ENCODE peak calls at places on chromosomes 12 and 14, in four cellular contexts. W is H9, G is IMR-90, N is H1. M is an unnamed sample.
A peak's percentile ranks its signal among the peaks of the same experiment; 100 is the strongest.

GRCh38 chr14:53038629-53039028 is 87.8 kb upstream of the FERMT2 start:
- DNase-seq in G (no peak), N (no peak), W (no peak), M (no peak)

GRCh38 chr12:68180792-68181744 is 21.5 kb upstream of the IFNG start:
- DNase-seq in G (no peak), W (no peak), N (no peak), M (no peak)

GRCh38 chr12:32400866-32401265 is 1.5 kb downstream of the FGD4 start:
- DNase-seq in W (no peak), N (no peak), G (no peak), M (no peak)

GRCh38 chr14:58731465-58732330 is 93.9 kb downstream of the DACT1 start:
- DNase-seq in W (no peak), G (peak; percentile 99), N (no peak), M (no peak)

GRCh38 chr14:80585506-80585835 is 356.1 kb downstream of the CEP128 start:
- DNase-seq in G (no peak), N (no peak), W (no peak), M (no peak)

GRCh38 chr12:81758421-81759214 is 532 bp downstream of the PPFIA2 start:
- DNase-seq in G (no peak), N (peak; percentile 79), W (peak; percentile 69), M (peak; percentile 55)

GRCh38 chr14:24240110-24240918 is 2.1 kb downstream of the TINF2 start:
- DNase-seq in G (no peak), W (no peak), N (no peak), M (peak; percentile 7)

GRCh38 chr12:65999564-66000280 is 130.8 kb downstream of the LLPH start:
- DNase-seq in N (no peak), G (peak; percentile 65), W (no peak), M (no peak)

GRCh38 chr14:68705741-68706283 is 87.1 kb downstream of the ZFP36L1 start:
- DNase-seq in N (no peak), G (no peak), W (peak; percentile 40), M (no peak)

GRCh38 chr12:93824514-93825500 is 147.6 kb downstream of the CRADD start:
- DNase-seq in W (peak; percentile 64), N (no peak), G (peak; percentile 43), M (peak; percentile 94)

GRCh38 chr14:75824328-75824727 is 157.5 kb downstream of the TGFB3 start:
- DNase-seq in N (no peak), G (no peak), W (no peak), M (no peak)

GRCh38 chr12:26507613-26508012 is 312.2 kb downstream of the SSPN start:
- DNase-seq in G (no peak), N (no peak), W (no peak), M (no peak)
- H3K56ac ChIP-seq in G (no peak overlapping the region), N (no peak overlapping the region), W (no peak overlapping the region), M (no peak overlapping the region)

DNA sequence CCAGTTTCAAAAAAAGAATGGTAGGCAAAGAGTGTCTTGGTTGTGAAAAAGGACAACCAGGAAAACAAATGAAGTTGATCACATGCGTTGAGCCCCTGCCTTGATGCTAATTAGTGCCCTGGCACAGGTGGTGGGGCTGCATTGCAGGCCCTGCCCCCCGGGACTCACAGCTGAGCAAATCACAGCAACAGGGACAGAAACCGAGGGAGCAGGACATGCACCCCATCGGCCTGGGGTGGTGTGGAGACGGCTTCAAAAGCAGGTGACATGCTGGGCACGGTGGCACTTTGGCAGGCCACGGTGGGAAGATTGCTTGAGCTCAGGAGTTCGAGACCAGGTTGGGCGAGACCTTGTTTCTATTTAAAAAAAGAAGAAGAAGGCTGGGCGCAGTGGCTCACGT is 1.1 kb upstream of the PAPLN start:
- DNase-seq in G (no peak), N (peak; percentile 66), W (no peak), M (no peak)
- H2BK5ac ChIP-seq in G (no peak overlapping the region), N (peak overlapping the region; percentile 80), W (no peak overlapping the region), M (no peak overlapping the region)

DNA sequence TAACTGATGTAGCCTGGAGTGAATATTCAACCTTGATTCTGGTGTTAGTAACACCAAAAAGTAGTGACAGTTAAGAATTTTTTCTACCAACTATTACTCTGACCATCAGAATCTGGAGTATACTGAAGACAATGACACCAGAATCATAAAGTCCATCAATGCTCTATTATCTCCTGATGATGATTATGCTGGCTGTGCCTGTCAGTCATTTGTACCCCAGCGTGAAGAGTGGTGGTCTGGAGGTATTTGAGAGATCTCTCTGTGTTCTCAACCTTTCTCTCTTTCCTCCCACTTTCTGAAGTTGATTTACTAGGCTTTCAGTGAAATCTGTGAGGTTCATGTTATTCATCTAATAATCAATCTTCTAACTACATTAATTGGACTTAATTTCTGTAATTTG is 615.4 kb downstream of the SLC16A7 start:
- DNase-seq in G (no peak), N (no peak), W (no peak), M (no peak)
- H3K56ac ChIP-seq in G (no peak overlapping the region), N (no peak overlapping the region), W (no peak overlapping the region), M (no peak overlapping the region)

DNA sequence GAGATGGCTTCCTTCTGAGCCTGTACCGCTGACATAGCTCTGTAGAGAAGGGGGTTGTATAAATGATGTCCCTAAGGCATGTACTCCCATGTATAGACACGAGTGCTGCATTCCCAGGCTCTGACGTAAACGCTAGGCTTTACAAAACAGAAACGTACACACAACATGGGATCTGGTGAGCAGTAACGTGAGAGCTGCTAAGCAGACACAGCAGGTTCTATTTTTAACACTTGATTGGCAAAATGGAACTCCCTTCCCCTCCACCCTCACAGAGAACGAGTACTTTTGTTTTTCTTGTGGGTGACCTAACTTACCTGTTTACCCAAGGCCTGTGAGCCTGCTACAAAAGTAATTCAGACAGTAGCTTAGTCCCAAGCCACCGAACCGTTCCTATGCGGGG is 36.0 kb downstream of the ACADS start:
- DNase-seq in W (no peak), N (no peak), G (peak; percentile 57), M (no peak)
- H2BK5ac ChIP-seq in W (no peak overlapping the region), N (no peak overlapping the region), G (no peak overlapping the region), M (no peak overlapping the region)

GRCh38 chr14:40850191-40850590 is 756.5 kb upstream of the LRFN5 start:
- DNase-seq in G (no peak), N (no peak), W (no peak), M (peak; percentile 11)
- H3K56ac ChIP-seq in G (no peak overlapping the region), N (no peak overlapping the region), W (no peak overlapping the region), M (no peak overlapping the region)

DNA sequence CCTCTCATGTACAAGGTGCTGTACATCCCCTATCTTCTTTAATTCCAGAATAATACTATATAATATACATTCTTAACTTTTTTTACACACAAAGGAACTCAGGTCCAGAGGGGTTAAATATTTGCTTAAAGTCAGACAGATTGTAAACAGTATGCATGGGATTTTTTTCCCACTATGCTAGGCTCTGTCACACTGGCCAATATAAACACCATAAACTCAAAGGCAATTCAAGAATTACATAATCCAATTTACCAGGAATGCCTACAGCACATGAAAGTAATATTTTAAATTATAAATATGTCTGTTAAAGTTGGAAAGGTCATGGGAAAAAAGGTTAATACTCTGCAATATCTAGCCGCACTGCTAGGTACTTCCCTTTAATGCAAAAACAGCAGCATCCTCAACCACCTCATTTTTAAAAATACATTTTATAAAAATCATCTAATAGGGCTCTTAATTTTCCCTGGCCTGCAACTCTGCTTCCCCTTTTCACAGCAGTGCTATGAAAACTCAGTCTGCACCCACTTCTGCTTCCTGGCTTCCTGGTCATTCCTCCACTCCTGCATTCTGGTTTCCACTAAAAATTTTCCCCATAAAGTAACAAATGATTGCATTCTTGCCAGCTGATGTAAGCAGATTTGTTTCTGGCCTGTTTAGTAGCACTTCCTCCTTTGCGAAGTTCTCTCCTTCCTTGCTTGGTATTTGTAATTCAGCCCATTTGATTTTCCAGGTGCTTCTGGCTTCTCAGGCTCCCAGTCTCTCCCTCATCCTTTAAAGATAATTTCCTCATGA is 128.1 kb downstream of the ITPR2 start:
- DNase-seq in N (no peak), G (peak; percentile 47), W (no peak), M (peak; percentile 47)
- H2BK5ac ChIP-seq in N (no peak overlapping the region), G (no peak overlapping the region), W (no peak overlapping the region), M (no peak overlapping the region)

GRCh38 chr14:51759950-51760349 is 100.5 kb upstream of the GNG2 start:
- DNase-seq in G (no peak), N (peak; percentile 20), W (no peak), M (no peak)
- H3K56ac ChIP-seq in G (no peak overlapping the region), N (no peak overlapping the region), W (no peak overlapping the region), M (no peak overlapping the region)

DNA sequence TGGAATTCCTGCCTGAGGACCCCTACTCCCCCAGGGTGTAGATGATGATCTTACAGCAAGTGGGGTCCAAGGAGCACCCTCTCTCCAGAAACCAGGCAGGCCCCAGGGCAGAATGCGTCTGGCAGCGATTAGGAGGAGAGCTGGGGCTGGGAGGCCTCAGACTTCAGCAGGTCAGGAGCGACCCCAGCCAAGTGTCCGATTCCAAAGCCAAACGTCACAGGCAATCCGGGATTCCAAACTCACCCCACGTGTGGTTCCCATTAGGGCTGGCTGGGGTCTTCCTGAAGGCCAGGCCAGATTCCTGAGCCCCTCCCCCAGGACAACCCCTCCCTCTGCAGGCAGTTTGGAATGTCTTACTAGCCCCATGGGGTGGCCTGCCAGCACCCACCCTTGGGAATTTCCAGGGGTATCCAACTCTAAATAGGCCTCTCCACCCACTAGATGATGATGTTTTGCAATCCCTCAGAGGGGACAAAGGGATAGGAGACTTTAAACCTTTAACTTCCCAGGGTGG is 17.3 kb upstream of the FIGNL2 start:
- DNase-seq in W (no peak), N (no peak), G (no peak), M (peak; percentile 31)
- H2BK5ac ChIP-seq in W (no peak overlapping the region), N (peak overlapping the region; percentile 35), G (no peak overlapping the region), M (no peak overlapping the region)

GRCh38 chr14:22375321-22375930 is 213.6 kb downstream of the DAD1 start:
- DNase-seq in N (no peak), G (peak; percentile 68), W (no peak), M (peak; percentile 61)

GRCh38 chr14:22370084-22370847 is 218.8 kb downstream of the DAD1 start:
- DNase-seq in G (no peak), N (no peak), W (no peak), M (no peak)
- H3K56ac ChIP-seq in G (no peak overlapping the region), N (no peak overlapping the region), W (no peak overlapping the region), M (no peak overlapping the region)

GRCh38 chr12:62466018-62466595 is 519 bp upstream of the MON2 start:
- DNase-seq in N (peak; percentile 52), W (peak; percentile 57), G (peak; percentile 32), M (peak; percentile 59)
- H2BK5ac ChIP-seq in N (no peak overlapping the region), W (no peak overlapping the region), G (peak overlapping the region; percentile 31), M (no peak overlapping the region)